ENCODE peak calls at places on chromosomes 2 and 18, in seven cellular contexts. E is body of pancreas; B is CD4-positive, alpha-beta memory T cell; C is psoas muscle; K is PC-9; W is RWPE1; S is lung. Z is an unnamed sample.

GRCh38 chr2:219441451-219442205 is 7.0 kb downstream of the SPEG start:
- DNase-seq in K (no peak), B (peak; percentile 44), S (no peak), E (peak; percentile 59), W (peak; percentile 77), C (peak; percentile 82), Z (peak; percentile 39)

GRCh38 chr2:239670463-239671120 is 269.8 kb upstream of the HDAC4 start:
- DNase-seq in B (no peak), E (no peak), K (no peak), C (no peak), S (no peak), W (no peak), Z (no peak)

GRCh38 chr2:174764281-174765063 is at the start of gene CHRNA1:
- DNase-seq in W (no peak), S (no peak), B (no peak), C (peak; percentile 71), K (no peak), E (no peak), Z (no peak)

GRCh38 chr2:115733190-115733775 is 1290.8 kb downstream of the DPP10 start:
- DNase-seq in S (no peak), C (no peak), B (no peak), K (no peak), E (no peak), W (no peak), Z (no peak)

GRCh38 chr2:232937278-232937906 is 67.3 kb downstream of the SNORC start:
- DNase-seq in W (peak; percentile 67), B (no peak), K (peak; percentile 61), E (no peak), S (no peak), C (no peak), Z (no peak)

GRCh38 chr2:222861411-222862067 is 703 bp downstream of the ACSL3 start:
- DNase-seq in K (no peak), B (peak; percentile 38), C (peak; percentile 79), E (no peak), W (no peak), S (peak; percentile 39), Z (no peak)

GRCh38 chr2:239502430-239503221 is 101.8 kb upstream of the HDAC4 start:
- DNase-seq in S (peak; percentile 89), B (no peak), K (no peak), C (peak; percentile 38), W (no peak), E (no peak), Z (no peak)

GRCh38 chr2:68537872-68538271 is 70.5 kb downstream of the APLF start:
- DNase-seq in S (no peak), E (no peak), W (no peak), B (no peak), K (no peak), C (no peak), Z (no peak)

GRCh38 chr2:232714969-232715368 is 17.8 kb downstream of the GIGYF2 start:
- DNase-seq in W (no peak), K (peak; percentile 34), E (no peak), S (no peak), B (no peak), C (no peak), Z (no peak)

GRCh38 chr2:207896525-207897295 is 127.0 kb upstream of the FZD5 start:
- DNase-seq in E (no peak), W (peak; percentile 30), S (no peak), C (no peak), B (no peak), K (no peak), Z (peak; percentile 58)

GRCh38 chr2:3785890-3786273 is 82.5 kb downstream of the DCDC2C start:
- DNase-seq in S (no peak), K (no peak), W (no peak), E (no peak), B (no peak), C (no peak), Z (no peak)

GRCh38 chr2:239715606-239716005 is 309.5 kb downstream of the NDUFA10 start:
- DNase-seq in E (no peak), K (no peak), B (no peak), S (no peak), C (no peak), W (no peak), Z (no peak)

GRCh38 chr2:237732070-237732469 is 66.5 kb upstream of the RBM44 start:
- DNase-seq in K (no peak), S (no peak), C (no peak), W (no peak), E (no peak), B (no peak), Z (no peak)

GRCh38 chr18:72601481-72601880 is 57.3 kb upstream of the CBLN2 start:
- DNase-seq in S (no peak), E (no peak), B (no peak), W (no peak), C (no peak), K (no peak), Z (no peak)

GRCh38 chr2:11652555-11652954 is 17.4 kb downstream of the NTSR2 start:
- DNase-seq in C (no peak), E (no peak), K (no peak), W (no peak), B (no peak), S (no peak), Z (no peak)

GRCh38 chr2:15040429-15041084 is 408.0 kb downstream of the LRATD1 start:
- DNase-seq in E (no peak), B (no peak), K (no peak), C (no peak), W (no peak), S (no peak), Z (no peak)

DNA sequence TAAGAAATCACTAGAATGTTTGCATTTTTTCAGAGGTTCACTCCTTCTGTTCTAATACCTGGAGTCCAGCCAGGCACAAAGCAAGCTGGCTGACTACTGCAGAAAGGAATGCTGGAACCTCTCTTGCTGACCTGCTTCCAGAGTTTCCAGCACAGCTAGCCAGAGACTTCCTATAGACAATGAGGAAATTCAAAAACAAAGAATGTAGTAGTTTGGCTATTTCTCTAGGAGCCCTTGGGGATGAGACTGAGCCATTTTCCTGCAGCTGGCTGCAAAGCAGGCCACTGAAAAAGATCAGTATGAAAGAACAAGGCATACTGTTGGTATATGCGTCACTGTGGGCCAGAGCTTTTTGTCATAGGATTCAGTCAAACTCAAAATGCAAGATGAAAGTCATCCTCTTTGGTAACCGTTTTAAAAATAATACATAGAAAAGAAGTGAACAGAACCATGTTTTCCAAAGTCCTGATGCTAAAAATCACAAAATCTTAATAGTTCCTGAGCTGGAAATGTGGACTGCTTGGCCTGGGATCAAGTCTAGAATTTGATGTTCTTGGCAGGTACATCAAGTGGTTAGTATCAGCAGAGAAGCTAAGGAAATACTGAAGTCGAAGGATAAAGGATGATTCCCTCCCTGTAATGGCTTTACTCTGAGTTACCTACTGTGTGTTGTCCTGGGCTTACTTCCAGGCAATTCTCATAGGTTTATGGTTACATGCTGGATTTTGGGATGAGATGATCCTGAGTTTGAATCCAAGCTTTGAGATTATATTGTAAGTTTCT is 9.0 kb upstream of the DSEL start:
- DNase-seq in E (peak; percentile 74), B (no peak), W (peak; percentile 68), S (peak; percentile 76), K (peak; percentile 90), C (peak; percentile 50), Z (peak; percentile 55)
- H3K27ac ChIP-seq in E (peak overlapping the region; percentile 56), B (no peak overlapping the region), W (no peak overlapping the region), S (peak overlapping the region; percentile 57), K (no peak overlapping the region), C (no peak overlapping the region), Z (peak overlapping the region; percentile 42)

GRCh38 chr2:67526283-67526682 is 129.2 kb downstream of the ETAA1 start:
- DNase-seq in C (no peak), E (no peak), W (no peak), S (no peak), B (no peak), K (no peak), Z (no peak)

GRCh38 chr2:67522154-67522553 is 125.0 kb downstream of the ETAA1 start:
- DNase-seq in K (no peak), B (no peak), E (no peak), S (no peak), W (no peak), C (no peak), Z (no peak)

GRCh38 chr2:67528320-67528719 is 131.2 kb downstream of the ETAA1 start:
- DNase-seq in C (no peak), B (no peak), W (peak; percentile 15), K (no peak), E (no peak), S (no peak), Z (no peak)

GRCh38 chr2:67524777-67525176 is 127.6 kb downstream of the ETAA1 start:
- DNase-seq in C (no peak), E (no peak), B (no peak), S (no peak), W (no peak), K (no peak), Z (no peak)

DNA sequence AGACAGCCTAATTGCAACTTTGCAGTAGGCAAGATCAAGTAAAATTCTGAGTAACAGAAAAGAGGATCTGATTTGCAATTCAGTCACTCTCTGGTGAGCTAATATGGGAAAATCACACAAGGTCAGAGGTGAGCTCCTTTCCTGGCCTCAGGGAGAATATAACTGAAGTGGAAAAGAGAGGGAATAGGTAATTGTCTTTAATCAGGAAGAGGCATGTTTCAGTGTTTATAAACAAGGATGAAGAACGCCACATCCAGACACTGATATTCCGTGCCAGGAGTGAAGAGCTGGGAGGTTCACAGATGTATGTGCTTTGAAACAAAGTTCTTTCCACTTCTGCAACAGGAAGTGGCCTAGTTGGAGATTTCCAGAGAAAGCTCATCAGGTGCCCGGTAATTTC is 127.1 kb downstream of the ETAA1 start:
- DNase-seq in B (no peak), E (no peak), S (no peak), K (no peak), W (no peak), C (no peak), Z (no peak)
- H3K27ac ChIP-seq in B (no peak overlapping the region), E (no peak overlapping the region), S (no peak overlapping the region), K (no peak overlapping the region), W (no peak overlapping the region), C (no peak overlapping the region), Z (no peak overlapping the region)

DNA sequence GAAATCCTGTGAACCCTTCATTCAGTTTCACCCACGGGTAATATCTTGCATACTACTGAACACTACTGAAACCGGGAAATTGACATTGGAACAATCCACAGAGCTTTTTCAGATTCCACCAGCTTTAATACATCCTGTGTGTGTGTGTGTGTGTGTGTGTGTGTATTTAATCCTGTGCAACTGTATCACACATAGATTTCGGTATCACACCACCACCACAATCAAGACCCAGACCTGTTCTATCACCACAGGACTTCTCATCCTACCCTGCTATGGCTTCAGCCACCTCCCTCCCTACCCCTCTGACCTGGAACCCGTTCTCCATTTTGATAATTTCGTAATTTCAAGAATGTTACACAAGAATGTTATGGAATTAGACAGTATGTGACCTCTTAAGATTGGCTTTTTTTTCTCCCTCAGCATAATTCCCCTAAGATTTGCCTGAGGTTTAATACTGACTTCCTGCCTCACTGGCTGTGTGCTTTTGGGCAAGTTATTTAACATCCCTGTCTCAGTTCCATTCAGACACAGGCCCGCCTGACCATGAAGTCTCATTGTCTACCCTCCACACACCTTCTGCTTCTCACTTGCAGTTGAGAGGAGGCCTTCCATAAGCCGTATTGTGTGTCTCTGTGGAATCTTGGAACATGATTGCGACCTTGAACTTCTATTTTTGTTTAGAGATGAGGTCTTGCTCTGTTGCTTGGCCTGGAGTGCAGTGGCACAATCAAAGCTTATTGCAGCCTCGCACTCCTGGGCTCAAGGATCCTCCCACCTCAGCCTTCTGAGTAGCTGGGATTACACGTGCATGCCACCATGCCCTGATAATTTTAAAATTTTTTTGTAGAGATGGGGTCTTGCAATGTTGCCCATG is 14.4 kb upstream of the TMEM131 start:
- DNase-seq in W (no peak), C (no peak), E (no peak), S (no peak), K (no peak), B (no peak), Z (no peak)
- H3K27ac ChIP-seq in W (no peak overlapping the region), C (peak overlapping the region; percentile 89), E (no peak overlapping the region), S (peak overlapping the region; percentile 40), K (no peak overlapping the region), B (no peak overlapping the region), Z (no peak overlapping the region)

GRCh38 chr2:20618886-20619521 is 31.9 kb downstream of the HS1BP3 start:
- DNase-seq in S (no peak), W (no peak), B (no peak), C (peak; percentile 57), E (peak; percentile 12), K (no peak), Z (no peak)
- H3K27ac ChIP-seq in S (peak overlapping the region; percentile 97), W (peak overlapping the region; percentile 75), B (no peak overlapping the region), C (peak overlapping the region; percentile 88), E (peak overlapping the region; percentile 90), K (peak overlapping the region; percentile 72), Z (peak overlapping the region; percentile 86)

Z was measured in prostate gland.